ENCODE peak calls at places on chromosomes 13 and 19, in five cellular contexts. C, I, N, P and Z are unnamed samples.

GRCh38 chr13:100630564-100630963 is 42.0 kb upstream of the GGACT start:
- DNase-seq in C (no peak), I (no peak), N (no peak), P (no peak), Z (no peak)

GRCh38 chr19:6376512-6377193 is 920 bp upstream of the PSPN start:
- DNase-seq in C (no peak), I (no peak), N (no peak), P (no peak), Z (no peak)

GRCh38 chr13:32330438-32330837 is 15.1 kb downstream of the BRCA2 start:
- DNase-seq in C (no peak), I (no peak), N (peak; percentile 84), P (peak; percentile 35), Z (no peak)

GRCh38 chr19:31260171-31260933 is 88.9 kb downstream of the TSHZ3 start:
- DNase-seq in C (no peak), I (no peak), N (peak; percentile 12), P (no peak), Z (no peak)

GRCh38 chr19:36258028-36258875 is 43.3 kb downstream of the ZNF146 start:
- DNase-seq in C (no peak), I (no peak), N (no peak), P (no peak), Z (no peak)

GRCh38 chr13:93956416-93956815 is 523.1 kb downstream of the DCT start:
- DNase-seq in C (no peak), I (no peak), N (peak; percentile 49), P (no peak), Z (no peak)

GRCh38 chr19:49847731-49848696 is 2.9 kb upstream of the PTOV1 start:
- DNase-seq in C (no peak), I (no peak), N (peak; percentile 90), P (peak; percentile 81), Z (no peak)

GRCh38 chr19:51119089-51119488 is 5.6 kb upstream of the SIGLEC9 start:
- DNase-seq in C (no peak), I (no peak), N (no peak), P (no peak), Z (no peak)

GRCh38 chr13:109869312-109870237 is 83.2 kb upstream of the IRS2 start:
- DNase-seq in C (peak; percentile 93), I (peak; percentile 9), N (peak; percentile 63), P (peak; percentile 27), Z (no peak)

GRCh38 chr13:40595693-40596092 is 70.7 kb downstream of the FOXO1 start:
- DNase-seq in C (no peak), I (no peak), N (peak; percentile 12), P (no peak), Z (no peak)

GRCh38 chr13:35994131-35994966 is 136.8 kb downstream of the DCLK1 start:
- DNase-seq in C (peak; percentile 48), I (no peak), N (peak; percentile 99), P (peak; percentile 94), Z (peak; percentile 97)

GRCh38 chr13:46896346-46897138 is at the start of gene HTR2A:
- DNase-seq in C (peak; percentile 18), I (no peak), N (peak; percentile 48), P (peak; percentile 19), Z (peak; percentile 58)

GRCh38 chr19:16021796-16022195 is 54.5 kb upstream of the TPM4 start:
- DNase-seq in C (no peak), I (no peak), N (no peak), P (no peak), Z (no peak)

GRCh38 chr13:43472980-43473379 is 313.8 kb downstream of the ENOX1 start:
- DNase-seq in C (no peak), I (no peak), N (no peak), P (no peak), Z (no peak)

GRCh38 chr19:51571599-51571998 is 516 bp downstream of the ZNF175 start:
- DNase-seq in C (no peak), I (no peak), N (no peak), P (no peak), Z (no peak)

GRCh38 chr13:50691176-50691681 is 152.3 kb downstream of the DLEU7 start:
- DNase-seq in C (no peak), I (no peak), N (no peak), P (peak; percentile 31), Z (peak; percentile 61)

GRCh38 chr19:10116085-10116865 is 3.4 kb downstream of the EIF3G start:
- DNase-seq in C (no peak), I (no peak), N (no peak), P (no peak), Z (no peak)

GRCh38 chr19:39974377-39975155 is 3.6 kb downstream of the PSMC4 start:
- DNase-seq in C (no peak), I (no peak), N (no peak), P (no peak), Z (no peak)

GRCh38 chr19:22610121-22610520 is 24.0 kb upstream of the ZNF492 start:
- DNase-seq in C (no peak), I (no peak), N (no peak), P (no peak), Z (no peak)

GRCh38 chr13:101977475-101977874 is 424.4 kb downstream of the FGF14 start:
- DNase-seq in C (no peak), I (no peak), N (no peak), P (no peak), Z (no peak)

GRCh38 chr13:51125495-51126226 is 14.6 kb upstream of the C13orf42 start:
- DNase-seq in C (peak; percentile 60), I (no peak), N (peak; percentile 56), P (peak; percentile 54), Z (peak; percentile 78)

GRCh38 chr13:39952244-39953233 is 297.1 kb downstream of the COG6 start:
- DNase-seq in C (no peak), I (peak; percentile 9), N (peak; percentile 20), P (peak; percentile 64), Z (no peak)

GRCh38 chr13:113636266-113636963 is 21.6 kb downstream of the ATP4B start:
- DNase-seq in C (peak; percentile 12), I (peak; percentile 3), N (no peak), P (no peak), Z (no peak)

GRCh38 chr13:48028066-48028465 is 9.5 kb upstream of the NUDT15 start:
- DNase-seq in C (no peak), I (no peak), N (no peak), P (no peak), Z (no peak)

GRCh38 chr13:19587635-19588300 is 26.4 kb upstream of the TPTE2 start:
- DNase-seq in C (no peak), I (no peak), N (peak; percentile 58), P (peak; percentile 63), Z (peak; percentile 60)

GRCh38 chr13:42883142-42883541 is 101.8 kb downstream of the FAM216B start:
- DNase-seq in C (no peak), I (no peak), N (no peak), P (peak; percentile 22), Z (no peak)

GRCh38 chr13:31968473-31968872 is 63.1 kb upstream of the FRY start:
- DNase-seq in C (peak; percentile 42), I (no peak), N (no peak), P (peak; percentile 60), Z (no peak)

GRCh38 chr13:24168980-24169379 is 8.5 kb downstream of the SPATA13 start:
- DNase-seq in C (no peak), I (no peak), N (no peak), P (no peak), Z (no peak)

GRCh38 chr19:16822648-16823047 is 6.5 kb upstream of the SIN3B start:
- DNase-seq in C (no peak), I (no peak), N (no peak), P (no peak), Z (no peak)

GRCh38 chr19:11010041-11010440 is 49.2 kb downstream of the SMARCA4 start:
- DNase-seq in C (no peak), I (no peak), N (no peak), P (no peak), Z (no peak)

GRCh38 chr13:30997697-30998547 is 65.5 kb downstream of the TEX26 start:
- DNase-seq in C (no peak), I (no peak), N (no peak), P (no peak), Z (peak; percentile 98)

DNA sequence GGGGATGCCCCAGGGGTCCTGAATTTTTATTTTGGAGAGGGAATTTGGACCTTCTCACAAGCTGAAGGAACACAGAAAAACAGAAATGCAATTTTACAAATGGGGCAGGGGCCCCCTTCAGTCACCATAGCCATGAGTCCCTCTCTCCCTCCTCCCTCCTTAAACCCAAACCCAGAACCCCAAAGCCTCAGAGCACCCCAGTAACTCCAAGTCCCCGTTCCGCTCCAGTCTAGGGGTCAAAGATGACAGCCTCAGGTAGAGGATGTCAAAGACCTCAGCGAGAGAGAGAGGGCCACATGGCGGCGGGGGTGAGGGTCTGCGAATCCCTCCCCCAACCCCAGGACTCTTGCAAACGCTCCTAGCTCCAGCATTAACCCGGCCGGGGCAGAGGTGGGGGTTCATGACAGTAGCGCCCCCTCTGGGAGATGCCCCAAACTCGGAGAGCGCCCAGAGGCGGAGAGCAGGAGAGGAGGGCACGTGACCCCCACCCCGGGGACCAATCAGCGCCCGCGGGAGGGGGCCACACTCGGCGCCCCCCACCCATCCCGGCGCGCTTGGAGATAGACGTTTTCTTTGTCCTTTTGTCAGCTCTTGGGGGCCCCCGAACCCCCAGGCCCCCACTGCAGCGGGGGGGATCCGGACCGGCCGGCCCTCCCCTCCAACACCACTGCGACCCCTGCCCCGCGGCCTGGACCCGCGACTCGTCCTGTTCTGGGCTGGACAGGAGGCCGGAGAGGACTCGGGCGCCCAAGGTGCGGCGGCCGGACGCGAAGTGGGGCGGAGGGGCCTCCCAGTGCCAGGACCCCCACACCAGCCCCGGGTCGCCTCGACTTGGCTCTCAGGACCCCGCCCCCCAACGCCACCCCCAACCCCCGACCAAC is 20.8 kb upstream of the SEMA6B start:
- DNase-seq in C (no peak), I (no peak), N (no peak), P (no peak), Z (no peak)
- TF ChIP-seq CTCF in C (no peak), I (no peak), N (no peak), P (peak; percentile 25), Z (peak; percentile 35)

GRCh38 chr19:1217366-1217765 is 11.8 kb downstream of the STK11 start:
- DNase-seq in C (peak; percentile 35), I (no peak), N (no peak), P (no peak), Z (no peak)
- H3K27ac ChIP-seq in C (no peak overlapping the region), I (no peak overlapping the region), N (peak overlapping the region; percentile 16), P (no peak overlapping the region), Z (peak overlapping the region; percentile 54)

DNA sequence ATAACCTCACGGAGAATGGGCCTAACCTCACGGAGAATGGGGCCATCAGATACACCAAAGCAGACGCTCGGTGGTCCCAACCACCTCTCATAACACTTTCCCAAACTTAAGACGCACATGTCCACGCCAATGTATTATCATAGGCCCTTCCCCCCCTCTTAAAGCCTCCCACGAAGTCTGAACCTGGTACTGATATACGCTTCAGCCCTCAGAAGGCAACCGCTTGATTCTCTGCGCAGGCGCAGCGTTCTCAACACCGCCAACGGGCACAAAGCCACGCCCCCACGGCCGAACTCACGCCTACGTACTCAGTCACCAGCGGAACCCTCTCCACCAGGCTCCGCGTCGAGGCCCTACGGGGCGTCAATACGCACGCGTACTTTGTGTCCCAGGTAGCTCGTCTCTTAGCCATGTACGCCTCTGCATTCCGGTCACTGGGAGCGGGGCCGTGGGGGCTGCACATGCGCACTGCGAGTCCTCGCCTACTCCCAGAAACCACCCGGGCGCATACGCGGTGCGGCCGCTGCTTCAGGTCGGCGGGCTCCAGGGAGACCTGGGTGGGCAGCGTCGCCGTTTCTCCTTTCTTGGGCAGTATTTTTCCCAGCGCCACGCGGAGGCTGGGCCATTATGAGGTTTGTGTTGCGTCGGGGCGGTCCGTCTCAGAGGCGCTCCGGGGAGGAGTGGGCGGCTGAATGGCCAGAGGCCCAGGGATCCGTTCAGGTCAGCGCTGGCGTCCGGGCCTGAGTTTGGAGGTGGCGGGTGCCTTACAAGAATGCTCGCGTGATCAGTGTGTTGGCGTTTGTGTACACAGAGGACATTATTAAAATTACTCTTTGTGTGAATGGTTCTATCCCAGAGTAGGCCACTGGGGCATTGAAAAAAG is 25.3 kb downstream of the ZNF582 start:
- DNase-seq in C (peak; percentile 90), I (peak; percentile 78), N (peak; percentile 95), P (peak; percentile 97), Z (peak; percentile 99)
- TF ChIP-seq CTCF in C (no peak), I (no peak), N (no peak), P (no peak), Z (no peak)

GRCh38 chr13:97276862-97277269 is 54.7 kb downstream of the MBNL2 start:
- DNase-seq in C (no peak), I (no peak), N (peak; percentile 50), P (no peak), Z (no peak)
- H3K27ac ChIP-seq in C (no peak overlapping the region), I (no peak overlapping the region), N (no peak overlapping the region), P (peak overlapping the region; percentile 17), Z (no peak overlapping the region)